ENCODE peak calls at places on chromosomes 11 and 22, in four cellular contexts. Y is uterus, L is neural progenitor cell, T is A549. W is an unnamed sample.

GRCh38 chr22:37818397-37819099 is 4.6 kb upstream of the GALR3 start:
- DNase-seq in Y (peak), T (no peak), L (peak), W (peak)

GRCh38 chr11:75214411-75214821 is 26.2 kb upstream of the TPBGL start:
- DNase-seq in Y (peak), T (peak), L (peak), W (peak)

GRCh38 chr22:19930537-19931486 is 10.8 kb upstream of the COMT start:
- DNase-seq in T (no peak), Y (no peak), L (no peak), W (no peak)

GRCh38 chr11:45877221-45877620 is 8.2 kb upstream of the MAPK8IP1 start:
- DNase-seq in L (no peak), T (no peak), Y (no peak), W (no peak)

GRCh38 chr11:70568504-70569172 is 170.3 kb downstream of the CTTN start:
- DNase-seq in Y (no peak), L (peak), T (no peak), W (peak)

GRCh38 chr11:76807206-76807875 is 24.2 kb downstream of the TSKU start:
- DNase-seq in Y (peak), L (peak), T (peak), W (peak)

GRCh38 chr22:24157783-24158170 is 23.5 kb upstream of the SUSD2 start:
- DNase-seq in T (no peak), L (no peak), Y (no peak), W (no peak)

GRCh38 chr22:44759430-44760310 is 7.3 kb downstream of the ARHGAP8 start:
- DNase-seq in T (no peak), L (no peak), Y (no peak), W (no peak)

GRCh38 chr11:69325446-69325845 is 31.5 kb downstream of the MYEOV start:
- DNase-seq in L (no peak), T (no peak), Y (no peak), W (no peak)

GRCh38 chr11:19679952-19680823 is 32.4 kb upstream of the NAV2 start:
- DNase-seq in Y (peak), L (peak), T (peak), W (no peak)

GRCh38 chr11:105790841-105791240 is 181.0 kb downstream of the GRIA4 start:
- DNase-seq in L (peak), T (no peak), Y (no peak), W (no peak)

GRCh38 chr11:76067099-76067498 is 139.2 kb downstream of the WNT11 start:
- DNase-seq in L (no peak), T (no peak), Y (no peak), W (no peak)

GRCh38 chr22:32389685-32390084 is 22.4 kb downstream of the RTCB start:
- DNase-seq in T (no peak), Y (no peak), L (peak), W (peak)

GRCh38 chr11:108994887-108995286 is 330.0 kb downstream of the DDX10 start:
- DNase-seq in T (no peak), Y (no peak), L (no peak), W (no peak)

GRCh38 chr11:11020747-11021149 is 162.9 kb upstream of the ZBED5 start:
- DNase-seq in Y (no peak), L (no peak), T (no peak), W (no peak)

GRCh38 chr11:11025087-11025486 is 167.2 kb upstream of the ZBED5 start:
- DNase-seq in Y (no peak), T (no peak), L (no peak), W (no peak)

GRCh38 chr11:11020219-11020726 is 162.4 kb upstream of the ZBED5 start:
- DNase-seq in T (no peak), Y (no peak), L (no peak), W (no peak)

GRCh38 chr11:11027271-11027670 is 169.4 kb upstream of the ZBED5 start:
- DNase-seq in T (no peak), L (no peak), Y (no peak), W (no peak)

DNA sequence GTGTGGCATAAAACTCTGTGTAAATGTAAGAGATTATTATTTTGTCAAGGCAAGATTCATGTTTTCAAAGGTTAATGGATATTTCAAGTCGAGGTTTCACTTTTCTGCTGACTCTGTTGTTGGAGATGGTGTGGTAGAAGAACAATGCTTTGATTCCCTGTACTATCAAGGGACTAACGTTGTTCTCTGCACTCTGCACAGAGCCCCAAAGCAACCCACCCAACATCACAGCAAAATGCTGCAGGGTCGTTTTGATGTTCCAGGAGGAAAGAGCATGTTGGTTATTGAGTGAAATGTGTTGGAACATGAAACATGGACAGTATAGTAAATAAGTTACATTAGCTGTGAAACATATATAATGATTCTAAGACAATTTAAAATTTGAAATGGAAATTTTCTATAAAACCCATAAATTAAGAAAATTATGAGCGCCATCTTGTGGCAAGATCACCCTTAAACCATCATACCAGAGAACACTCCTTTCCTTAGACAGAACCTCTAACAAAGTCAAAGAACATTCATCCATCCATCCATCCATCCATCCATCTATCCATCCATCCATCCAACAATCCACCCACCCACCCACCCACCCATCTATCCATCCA is 164.4 kb upstream of the ZBED5 start:
- DNase-seq in Y (no peak), T (peak), L (no peak), W (no peak)
- TF ChIP-seq CTCF in Y (peak), T (peak), L (peak), W (peak)

GRCh38 chr11:111422494-111423249 is 43.6 kb upstream of the POU2AF1 start:
- DNase-seq in L (peak), T (peak), Y (peak), W (peak)

GRCh38 chr11:111426615-111427014 is 47.5 kb upstream of the POU2AF1 start:
- DNase-seq in T (no peak), Y (no peak), L (no peak), W (no peak)

GRCh38 chr11:111421251-111421650 is 42.2 kb upstream of the POU2AF1 start:
- DNase-seq in Y (no peak), T (no peak), L (no peak), W (no peak)

GRCh38 chr11:111419641-111420327 is 40.7 kb upstream of the POU2AF1 start:
- DNase-seq in T (no peak), Y (no peak), L (no peak), W (no peak)

GRCh38 chr11:111423250-111423615 is 44.2 kb upstream of the POU2AF1 start:
- DNase-seq in T (no peak), Y (no peak), L (no peak), W (no peak)
- TF ChIP-seq CTCF in T (no peak), Y (no peak), L (no peak), W (no peak)

GRCh38 chr22:46386312-46386711 is 50.8 kb downstream of the TRMU start:
- DNase-seq in L (no peak), T (no peak), Y (no peak), W (no peak)
- TF ChIP-seq CTCF in L (peak), T (no peak), Y (no peak), W (no peak)

GRCh38 chr11:68010058-68011041 is at the start of gene ALDH3B1:
- DNase-seq in T (peak), L (peak), Y (peak), W (peak)
- TF ChIP-seq CTCF in T (no peak), L (no peak), Y (no peak), W (no peak)

GRCh38 chr11:93543292-93543977 is at the start of gene SMCO4:
- DNase-seq in T (peak), L (peak), Y (peak), W (peak)

GRCh38 chr11:93540337-93540736 is 2.9 kb downstream of the SMCO4 start:
- DNase-seq in Y (no peak), T (no peak), L (no peak), W (no peak)

GRCh38 chr11:93542753-93543246 is 391 bp downstream of the SMCO4 start:
- DNase-seq in T (no peak), L (no peak), Y (no peak), W (no peak)

GRCh38 chr11:93541154-93541553 is 2.0 kb downstream of the SMCO4 start:
- DNase-seq in T (no peak), Y (no peak), L (no peak), W (no peak)

GRCh38 chr11:93541884-93542752 is 1.1 kb downstream of the SMCO4 start:
- DNase-seq in T (peak), L (peak), Y (peak), W (no peak)
- TF ChIP-seq CTCF in T (no peak), L (no peak), Y (no peak), W (no peak)